ENCODE peak calls at places on chromosome 3, in seven cellular contexts. J is activated CD4-positive, alpha-beta T cell treated with anti-CD3 and anti-CD28 coated beads, Interleukin-2, amount 50 U/mL, for 48 hours; O is stimulated activated CD8-positive, alpha-beta memory T cell treated with anti-CD3 and anti-CD28 coated beads, Interleukin-2, amount 100 ng/mL, for 48 hours; G is NCI-H1105; L is omental fat pad; I is stimulated activated naive CD8-positive, alpha-beta T cell treated with anti-CD3 and anti-CD28 coated beads, Interleukin-15, Interleukin-2, amounts not matched to agents 100 U/mL and 50 U/mL, for 24 hours; Z is activated T-cell treated with anti-CD3 and anti-CD28 coated beads, Interleukin-2, amount 50 U/mL, for 1 hour. P is an unnamed sample.

GRCh38 chr3:58047806-58048205 is 39.6 kb downstream of the FLNB start:
- DNase-seq in I (no peak), J (no peak), Z (no peak), O (no peak), L (no peak), G (no peak), P (no peak)

GRCh38 chr3:11774296-11774877 is 72.3 kb downstream of the TAMM41 start:
- DNase-seq in O (no peak), Z (no peak), L (no peak), I (no peak), G (no peak), J (no peak), P (no peak)

GRCh38 chr3:27714692-27715453 is 7.2 kb downstream of the EOMES start:
- DNase-seq in G (no peak), I (peak), L (no peak), Z (no peak), J (peak), O (no peak), P (peak)

GRCh38 chr3:195853930-195854478 is 42.3 kb upstream of the MUC4 start:
- DNase-seq in I (no peak), J (no peak), O (no peak), G (no peak), L (no peak), Z (no peak), P (no peak)

GRCh38 chr3:120496278-120496975 is 45.6 kb upstream of the FSTL1 start:
- DNase-seq in Z (no peak), O (no peak), I (no peak), L (no peak), G (no peak), J (no peak), P (no peak)

GRCh38 chr3:39296197-39297077 is 16.6 kb upstream of the CX3CR1 start:
- DNase-seq in Z (no peak), O (no peak), I (no peak), G (no peak), J (no peak), L (no peak), P (no peak)

GRCh38 chr3:100257601-100258000 is 3.2 kb upstream of the TBC1D23 start:
- DNase-seq in I (no peak), Z (no peak), L (no peak), O (no peak), J (no peak), G (no peak), P (no peak)

GRCh38 chr3:94063497-94064119 is 747 bp downstream of the NSUN3 start:
- DNase-seq in O (no peak), G (no peak), J (no peak), L (no peak), Z (no peak), I (no peak), P (no peak)

GRCh38 chr3:171415070-171415469 is 45.1 kb downstream of the TNIK start:
- DNase-seq in L (no peak), O (no peak), G (no peak), Z (no peak), I (no peak), J (no peak), P (no peak)